ENCODE peak calls at places on chromosomes 12 and 14, in five cellular contexts. S, O, P, X and L are unnamed samples.
A peak's percentile ranks its signal among the peaks of the same experiment; 100 is the strongest.

GRCh38 chr12:115233891-115234543 is 550.0 kb upstream of the TBX3 start:
- DNase-seq in S (no peak), O (no peak), P (no peak), X (no peak), L (no peak)

GRCh38 chr12:108850854-108851573 is 6.4 kb downstream of the SSH1 start:
- DNase-seq in S (peak; percentile 79), O (peak; percentile 88), P (peak; percentile 76), X (no peak), L (no peak)

GRCh38 chr12:28313631-28314030 is 123.4 kb downstream of the CCDC91 start:
- DNase-seq in S (no peak), O (peak; percentile 32), P (no peak), X (no peak), L (peak; percentile 54)

GRCh38 chr12:71392521-71393145 is 47.0 kb upstream of the LGR5 start:
- DNase-seq in S (no peak), O (no peak), P (peak; percentile 25), X (peak; percentile 34), L (no peak)

GRCh38 chr12:68977909-68978610 is 45.1 kb upstream of the CPM start:
- DNase-seq in S (no peak), O (no peak), P (no peak), X (no peak), L (no peak)

GRCh38 chr12:94973202-94973601 is 30.3 kb downstream of the NDUFA12 start:
- DNase-seq in S (no peak), O (no peak), P (peak; percentile 57), X (no peak), L (no peak)

GRCh38 chr14:20624495-20625070 is 16.9 kb downstream of the OR6S1 start:
- DNase-seq in S (no peak), O (peak; percentile 59), P (no peak), X (peak; percentile 81), L (peak; percentile 34)

GRCh38 chr14:67934087-67934486 is 114.5 kb downstream of the RAD51B start:
- DNase-seq in S (no peak), O (no peak), P (peak; percentile 43), X (peak; percentile 64), L (no peak)

GRCh38 chr14:35435177-35435576 is 30.6 kb upstream of the NFKBIA start:
- DNase-seq in S (no peak), O (no peak), P (no peak), X (no peak), L (no peak)

GRCh38 chr14:68708343-68708742 is 84.5 kb downstream of the ZFP36L1 start:
- DNase-seq in S (no peak), O (no peak), P (no peak), X (no peak), L (no peak)

GRCh38 chr12:96208801-96209534 is 14.8 kb downstream of the ELK3 start:
- DNase-seq in S (no peak), O (no peak), P (no peak), X (no peak), L (no peak)

GRCh38 chr14:35399083-35399807 is 5.3 kb downstream of the NFKBIA start:
- DNase-seq in S (no peak), O (no peak), P (no peak), X (no peak), L (no peak)

GRCh38 chr12:68158427-68158826 is 1.1 kb downstream of the IFNG start:
- DNase-seq in S (no peak), O (no peak), P (no peak), X (no peak), L (no peak)

GRCh38 chr12:5309654-5310053 is 122.3 kb upstream of the NTF3 start:
- DNase-seq in S (peak; percentile 66), O (no peak), P (no peak), X (no peak), L (no peak)

GRCh38 chr12:102010265-102010994 is 51.4 kb downstream of the WASHC3 start:
- DNase-seq in S (no peak), O (no peak), P (no peak), X (no peak), L (no peak)

GRCh38 chr12:30996752-30997151 is 70.2 kb downstream of the TSPAN11 start:
- DNase-seq in S (no peak), O (no peak), P (no peak), X (no peak), L (no peak)

GRCh38 chr12:105467710-105468366 is 137.3 kb downstream of the C12orf75 start:
- DNase-seq in S (no peak), O (no peak), P (no peak), X (no peak), L (no peak)

GRCh38 chr14:38175658-38176057 is 32.0 kb upstream of the SSTR1 start:
- DNase-seq in S (no peak), O (no peak), P (no peak), X (no peak), L (no peak)

GRCh38 chr14:38150075-38150474 is 57.6 kb upstream of the SSTR1 start:
- DNase-seq in S (no peak), O (no peak), P (no peak), X (no peak), L (no peak)

GRCh38 chr12:1606021-1606622 is 11.7 kb upstream of the FBXL14 start:
- DNase-seq in S (peak; percentile 96), O (peak; percentile 94), P (peak; percentile 51), X (peak; percentile 94), L (peak; percentile 81)
- H3K4me3 ChIP-seq in S (peak overlapping the region; percentile 47), O (peak overlapping the region; percentile 62), P (peak overlapping the region; percentile 47), X (peak overlapping the region; percentile 47), L (peak overlapping the region; percentile 67)

GRCh38 chr12:125070117-125070516 is 4.9 kb downstream of the AACS start:
- DNase-seq in S (no peak), O (no peak), P (peak; percentile 63), X (no peak), L (no peak)
- H3K27ac ChIP-seq in S (no peak overlapping the region), O (no peak overlapping the region), P (no peak overlapping the region), X (no peak overlapping the region), L (no peak overlapping the region)

GRCh38 chr14:24298892-24299254 is 707 bp downstream of the DHRS1 start:
- DNase-seq in S (no peak), O (peak; percentile 44), P (peak; percentile 33), X (peak; percentile 73), L (no peak)
- H3K36me3 ChIP-seq in S (peaks cover 38% of the 10 kb centered on the region), O (no peaks in the 10 kb centered on the region), P (peaks cover 42% of the 10 kb centered on the region), X (no peaks in the 10 kb centered on the region), L (no peaks in the 10 kb centered on the region)

GRCh38 chr12:32895688-32896437 is 714 bp downstream of the PKP2 start:
- DNase-seq in S (no peak), O (peak; percentile 44), P (no peak), X (no peak), L (no peak)
- H3K4me3 ChIP-seq in S (peak overlapping the region; percentile 44), O (peak overlapping the region; percentile 75), P (peak overlapping the region; percentile 51), X (peak overlapping the region; percentile 93), L (peak overlapping the region; percentile 66)

DNA sequence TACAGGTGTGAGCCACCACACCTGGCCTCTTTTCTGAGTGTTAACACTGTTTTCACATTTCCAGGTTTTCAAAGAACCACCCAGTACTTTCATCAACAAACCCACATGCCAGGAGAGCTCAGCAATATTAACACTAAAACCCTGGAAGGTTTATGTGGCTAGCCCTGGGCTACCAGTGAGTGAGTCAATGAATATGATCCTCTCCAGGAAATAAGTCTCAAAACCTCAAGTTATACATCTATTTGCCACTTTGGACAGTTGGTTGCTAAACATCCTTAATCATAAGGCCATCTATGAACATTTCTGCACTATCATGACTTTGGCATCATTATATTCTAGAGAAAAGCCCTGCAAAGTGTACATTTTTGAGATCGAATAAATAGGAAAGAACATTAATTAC is 6.3 kb upstream of the CDKL1 start:
- DNase-seq in S (no peak), O (no peak), P (no peak), X (no peak), L (no peak)
- H3K27ac ChIP-seq in S (no peak overlapping the region), O (no peak overlapping the region), P (no peak overlapping the region), X (no peak overlapping the region), L (no peak overlapping the region)

DNA sequence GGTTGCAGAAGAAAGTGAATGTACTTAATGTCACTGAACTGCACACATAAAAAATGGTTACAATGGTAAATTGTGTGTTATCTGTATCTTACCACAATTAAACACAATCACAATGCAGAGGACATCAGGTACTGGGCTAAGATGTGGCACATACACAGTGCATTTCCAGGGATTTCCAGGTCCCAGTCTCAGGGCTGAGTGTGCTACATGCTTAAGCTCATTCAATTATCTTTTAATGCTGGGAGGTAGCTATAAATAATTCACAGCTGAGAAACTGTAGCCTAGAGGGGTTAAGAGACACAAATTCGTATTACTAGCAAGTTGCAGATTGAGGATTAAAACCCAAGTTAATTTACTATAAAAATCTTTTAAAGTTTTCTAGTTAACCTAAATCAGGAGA is 67.1 kb downstream of the CRACR2A start:
- DNase-seq in S (no peak), O (no peak), P (peak; percentile 50), X (no peak), L (no peak)
- H3K36me3 ChIP-seq in S (no peaks in the 10 kb centered on the region), O (no peaks in the 10 kb centered on the region), P (no peaks in the 10 kb centered on the region), X (no peaks in the 10 kb centered on the region), L (no peaks in the 10 kb centered on the region)

GRCh38 chr14:65211341-65211987 is 109.1 kb upstream of the MAX start:
- DNase-seq in S (no peak), O (no peak), P (no peak), X (peak; percentile 83), L (no peak)
- H3K4me3 ChIP-seq in S (no peak overlapping the region), O (no peak overlapping the region), P (no peak overlapping the region), X (peak overlapping the region; percentile 17), L (no peak overlapping the region)

GRCh38 chr14:105365681-105366080 is 32.7 kb upstream of the TEX22 start:
- DNase-seq in S (no peak), O (no peak), P (no peak), X (no peak), L (no peak)
- H3K27ac ChIP-seq in S (no peak overlapping the region), O (no peak overlapping the region), P (no peak overlapping the region), X (no peak overlapping the region), L (no peak overlapping the region)